ENCODE peak calls at places on chromosomes 16 and 17, in eight cellular contexts. R is transverse colon, B is uterus, U is A549, Y is IMR-90, E is GM12878, D is HCT116, G is suprapubic skin. Z is an unnamed sample.

GRCh38 chr16:19883296-19883951 is 1.2 kb downstream of the GPRC5B start:
- DNase-seq in B (peak), G (no peak), E (no peak), R (peak), D (no peak), U (no peak), Y (peak), Z (peak)

GRCh38 chr16:88368036-88368435 is 14.7 kb upstream of the ZNF469 start:
- DNase-seq in R (no peak), U (no peak), B (no peak), D (no peak), Y (no peak), E (no peak), G (no peak), Z (no peak)

GRCh38 chr17:42266918-42267766 is 9.0 kb downstream of the STAT5B start:
- DNase-seq in R (no peak), D (peak), E (no peak), G (no peak), Y (peak), B (no peak), U (peak), Z (no peak)

GRCh38 chr16:87392823-87393679 is 915 bp downstream of the MAP1LC3B start:
- DNase-seq in D (no peak), U (peak), Y (peak), B (peak), R (peak), G (peak), E (no peak), Z (peak)

GRCh38 chr16:74111583-74111982 is 185.0 kb upstream of the PSMD7 start:
- DNase-seq in E (no peak), G (no peak), D (no peak), U (no peak), Y (no peak), B (no peak), R (no peak), Z (no peak)

GRCh38 chr16:3525951-3526350 is 25.1 kb downstream of the CLUAP1 start:
- DNase-seq in R (no peak), E (no peak), U (no peak), Y (no peak), D (no peak), B (no peak), G (no peak), Z (peak)

GRCh38 chr16:53566568-53566967 is 63.6 kb upstream of the AKTIP start:
- DNase-seq in U (no peak), R (no peak), Y (no peak), G (no peak), B (no peak), E (no peak), D (no peak), Z (no peak)

GRCh38 chr16:28990375-28991040 is 5.7 kb downstream of the LAT start:
- DNase-seq in Y (no peak), E (no peak), D (no peak), U (no peak), B (no peak), G (no peak), R (no peak), Z (no peak)

GRCh38 chr17:34673995-34674900 is 94.9 kb downstream of the TMEM132E start:
- DNase-seq in R (no peak), B (no peak), E (no peak), U (no peak), G (no peak), Y (no peak), D (no peak), Z (peak)

GRCh38 chr17:19341641-19342610 is 20.6 kb downstream of the B9D1 start:
- DNase-seq in B (peak), D (no peak), E (no peak), Y (peak), U (no peak), R (no peak), G (peak), Z (no peak)

GRCh38 chr17:5899496-5900195 is 170.5 kb upstream of the WSCD1 start:
- DNase-seq in E (no peak), D (no peak), B (no peak), Y (no peak), R (no peak), G (peak), U (no peak), Z (no peak)

GRCh38 chr17:78340183-78340955 is 19.5 kb downstream of the SOCS3 start:
- DNase-seq in G (no peak), Y (no peak), E (no peak), U (no peak), R (no peak), B (no peak), D (no peak), Z (no peak)

GRCh38 chr17:48610282-48611211 is at the start of gene HOXB7:
- DNase-seq in G (peak), B (no peak), E (no peak), U (peak), D (no peak), R (peak), Y (peak), Z (no peak)

GRCh38 chr16:87584271-87584670 is 18.0 kb upstream of the JPH3 start:
- DNase-seq in R (no peak), B (no peak), Y (peak), E (no peak), D (no peak), U (no peak), G (no peak), Z (no peak)

GRCh38 chr16:70685938-70686375 is at the start of gene MTSS2:
- DNase-seq in U (peak), D (peak), B (peak), E (no peak), Y (peak), G (peak), R (peak), Z (no peak)

GRCh38 chr17:16447676-16448075 is 32.3 kb downstream of the TRPV2 start:
- DNase-seq in D (no peak), R (no peak), U (no peak), G (no peak), B (no peak), E (no peak), Y (no peak), Z (no peak)

GRCh38 chr16:28304214-28304613 is 11.9 kb downstream of the SBK1 start:
- DNase-seq in D (no peak), Y (peak), E (no peak), B (no peak), R (no peak), G (no peak), U (no peak), Z (no peak)

GRCh38 chr17:45345246-45345553 is 28.4 kb upstream of the MAP3K14 start:
- DNase-seq in R (peak), E (no peak), G (no peak), Y (no peak), B (no peak), D (no peak), U (no peak), Z (peak)

GRCh38 chr17:49469831-49470568 is 25.1 kb upstream of the NGFR start:
- DNase-seq in E (no peak), B (no peak), G (no peak), D (no peak), U (no peak), Y (no peak), R (no peak), Z (no peak)

GRCh38 chr16:49795513-49795912 is 60.4 kb downstream of the ZNF423 start:
- DNase-seq in E (no peak), G (no peak), R (no peak), D (no peak), B (no peak), U (no peak), Y (no peak), Z (no peak)

GRCh38 chr17:70329751-70330150 is 160.4 kb downstream of the KCNJ2 start:
- DNase-seq in R (no peak), Y (no peak), U (no peak), E (no peak), D (no peak), G (no peak), B (no peak), Z (no peak)

GRCh38 chr17:70332811-70333210 is 163.5 kb downstream of the KCNJ2 start:
- DNase-seq in G (no peak), D (no peak), U (no peak), B (no peak), E (no peak), Y (no peak), R (no peak), Z (no peak)

GRCh38 chr17:70336411-70336810 is 167.1 kb downstream of the KCNJ2 start:
- DNase-seq in D (no peak), Y (no peak), R (no peak), G (no peak), U (no peak), B (no peak), E (no peak), Z (no peak)

GRCh38 chr17:70327723-70328122 is 158.4 kb downstream of the KCNJ2 start:
- DNase-seq in U (no peak), E (no peak), Y (no peak), D (no peak), R (no peak), G (no peak), B (no peak), Z (no peak)

GRCh38 chr17:70332356-70332755 is 163.0 kb downstream of the KCNJ2 start:
- DNase-seq in Y (no peak), B (no peak), E (no peak), R (peak), D (no peak), U (no peak), G (no peak), Z (no peak)
- TF ChIP-seq POLR2A in Y (no peak), B (no peak), E (no peak), R (no peak), D (no peak), U (no peak), G (no peak), Z (no peak)

GRCh38 chr16:10577305-10578202 is 2.8 kb downstream of the EMP2 start:
- DNase-seq in E (no peak), R (peak), B (peak), D (no peak), Y (no peak), U (no peak), G (peak), Z (peak)
- H3K4me3 ChIP-seq in E (no peak), R (peak), B (peak), D (no peak), Y (no peak), U (no peak), G (peak), Z (no peak)

GRCh38 chr16:2046889-2047329 is 725 bp downstream of the NTHL1 start:
- DNase-seq in Y (no peak), G (no peak), U (no peak), D (no peak), B (no peak), R (no peak), E (no peak), Z (no peak)

GRCh38 chr16:2044541-2044940 is 3.1 kb downstream of the NTHL1 start:
- DNase-seq in E (no peak), U (no peak), G (no peak), B (no peak), Y (no peak), D (no peak), R (peak), Z (no peak)

GRCh38 chr16:2046125-2046888 is 1.3 kb downstream of the NTHL1 start:
- DNase-seq in G (no peak), R (no peak), E (no peak), U (no peak), Y (no peak), D (no peak), B (no peak), Z (no peak)

GRCh38 chr16:2048116-2048543 is 345 bp downstream of the TSC2 start:
- DNase-seq in E (no peak), R (peak), G (no peak), U (no peak), B (no peak), D (no peak), Y (no peak), Z (no peak)

DNA sequence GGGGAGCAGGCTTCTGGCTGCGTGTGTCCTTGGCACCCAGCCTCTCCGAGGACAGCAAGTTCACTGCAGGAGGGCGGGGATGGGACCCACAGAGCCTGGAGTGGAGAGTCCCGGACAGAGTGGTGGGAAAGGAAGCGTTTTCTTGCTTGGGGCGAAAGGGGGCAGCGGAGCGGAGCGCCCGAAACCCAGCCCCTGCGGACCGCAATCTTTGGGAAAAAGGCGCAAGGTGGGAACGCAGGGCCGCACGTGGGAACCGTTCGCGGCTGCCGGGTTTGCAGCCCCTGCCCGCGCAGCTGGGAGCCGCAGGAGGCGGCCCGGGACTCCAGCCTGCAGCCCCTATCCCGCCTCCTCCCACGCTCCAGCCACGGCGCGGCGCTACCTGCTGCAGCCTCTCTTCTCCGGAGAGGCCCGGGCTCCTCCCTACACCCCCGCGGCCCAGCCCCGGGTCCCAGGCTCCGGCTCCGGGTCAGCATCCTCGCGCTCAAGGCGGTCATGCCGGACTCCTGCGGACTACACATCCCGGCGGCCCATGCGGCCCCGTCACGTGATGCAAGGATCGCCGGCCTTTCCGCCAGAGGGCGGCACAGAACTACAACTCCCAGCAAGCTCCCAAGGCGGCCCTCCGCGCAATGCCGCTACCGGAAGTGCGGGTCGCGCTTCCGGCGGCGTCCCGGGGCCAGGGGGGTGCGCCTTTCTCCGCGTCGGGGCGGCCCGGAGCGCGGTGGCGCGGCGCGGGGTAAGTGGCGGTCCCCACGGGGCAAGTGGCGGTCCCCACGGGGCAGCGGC is at the start of the genes NTHL1 and TSC2:
- DNase-seq in Y (peak), U (peak), G (peak), B (peak), R (peak), E (peak), D (peak), Z (peak)
- TF ChIP-seq CTCF in Y (peak), U (peak), G (no peak), B (peak), R (peak), E (peak), D (peak), Z (no peak)

GRCh38 chr17:27818311-27819170 is 18.2 kb upstream of the NOS2 start:
- DNase-seq in G (no peak), D (no peak), U (no peak), E (no peak), R (peak), Y (no peak), B (no peak), Z (no peak)
- TF ChIP-seq POLR2A in G (no peak), D (no peak), U (no peak), E (no peak), R (no peak), Y (no peak), B (no peak), Z (no peak)

DNA sequence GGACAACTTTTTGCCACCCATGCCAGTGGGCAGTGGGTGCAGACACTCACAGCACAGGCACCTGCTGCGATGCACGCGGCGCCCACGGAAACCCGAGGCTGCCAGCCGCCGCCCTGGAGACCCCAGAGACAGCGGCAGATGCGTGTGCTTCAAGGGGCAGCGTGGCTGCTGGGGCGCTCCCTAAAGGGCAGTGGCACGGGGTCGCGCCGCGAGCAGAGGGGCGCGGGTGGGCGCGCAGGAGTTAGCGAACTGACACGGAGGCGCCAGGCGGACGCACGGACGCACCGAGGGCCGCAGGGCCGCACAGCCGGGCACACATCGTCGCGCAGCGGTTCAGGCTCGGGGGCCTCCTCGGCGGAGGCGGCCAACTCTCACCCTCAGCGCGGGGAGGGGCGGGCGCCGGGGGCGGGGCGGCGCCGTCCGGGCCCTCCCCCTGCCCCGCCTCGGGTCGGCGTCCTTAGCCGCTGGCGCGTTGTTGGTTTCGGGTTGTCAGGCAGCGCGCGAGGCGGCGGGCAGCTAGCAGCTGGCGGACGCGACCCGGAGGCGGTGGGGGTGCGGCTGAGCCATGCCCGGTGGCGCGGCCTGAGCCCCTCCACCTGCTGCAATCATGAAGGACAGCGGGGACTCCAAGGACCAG is at the start of gene KIF19:
- DNase-seq in R (peak), G (no peak), E (no peak), B (no peak), D (no peak), U (no peak), Y (no peak), Z (no peak)
- H3K4me3 ChIP-seq in R (peak), G (peak), E (no peak), B (no peak), D (no peak), U (peak), Y (no peak), Z (no peak)

GRCh38 chr17:80660527-80661198 is 116.0 kb downstream of the RPTOR start:
- DNase-seq in U (no peak), Y (no peak), E (no peak), D (no peak), R (no peak), B (no peak), G (no peak), Z (no peak)
- TF ChIP-seq CTCF in U (no peak), Y (no peak), E (no peak), D (peak), R (no peak), B (no peak), G (no peak), Z (no peak)

GRCh38 chr16:58025351-58026138 is at the start of gene MMP15:
- DNase-seq in R (peak), G (no peak), Y (peak), D (peak), E (no peak), U (peak), B (no peak), Z (peak)
- TF ChIP-seq POLR2A in R (peak), G (no peak), Y (no peak), D (peak), E (no peak), U (peak), B (peak), Z (no peak)

GRCh38 chr17:40909351-40909750 is 24.3 kb upstream of the KRT20 start:
- DNase-seq in D (peak), U (peak), Y (peak), R (peak), G (peak), E (no peak), B (peak), Z (peak)
- H3K4me3 ChIP-seq in D (no peak), U (no peak), Y (no peak), R (no peak), G (no peak), E (no peak), B (no peak), Z (no peak)

GRCh38 chr16:457732-458400 is 32.4 kb downstream of the RAB11FIP3 start:
- DNase-seq in E (no peak), R (no peak), D (no peak), G (no peak), B (no peak), Y (no peak), U (no peak), Z (no peak)
- TF ChIP-seq CTCF in E (no peak), R (no peak), D (no peak), G (no peak), B (no peak), Y (no peak), U (no peak), Z (no peak)

GRCh38 chr16:67029249-67030096 is 524 bp downstream of the CBFB start:
- DNase-seq in G (peak), D (no peak), B (peak), U (peak), E (no peak), R (peak), Y (peak), Z (peak)
- TF ChIP-seq POLR2A in G (no peak), D (no peak), B (no peak), U (peak), E (peak), R (peak), Y (peak), Z (no peak)

Z was measured in lower leg skin.